ENCODE peak calls at places on chromosomes 16 and 17, in eight cellular contexts. One of them, this sample, is unnamed.

GRCh38 chr16:78815713-78816112 is 716.3 kb downstream of the WWOX start:
- DNase-seq in body of pancreas: peak; percentile 9
- DNase-seq in A673: no peak
- DNase-seq in osteoblast: no peak
- DNase-seq in left ventricle myocardium inferior: no peak
- DNase-seq in thoracic aorta: no peak
- DNase-seq in psoas muscle: no peak
- DNase-seq in PC-3: no peak
- DNase-seq in this sample: no peak

GRCh38 chr17:42686520-42687137 is 4.3 kb downstream of the CNTNAP1 start:
- DNase-seq in body of pancreas: no peak
- DNase-seq in A673: no peak
- DNase-seq in osteoblast: peak; percentile 34
- DNase-seq in left ventricle myocardium inferior: no peak
- DNase-seq in thoracic aorta: no peak
- DNase-seq in psoas muscle: no peak
- DNase-seq in PC-3: no peak
- DNase-seq in this sample: no peak

GRCh38 chr16:30741461-30741914 is 6.7 kb upstream of the PHKG2 start:
- DNase-seq in body of pancreas: peak; percentile 83
- DNase-seq in A673: peak; percentile 25
- DNase-seq in osteoblast: peak; percentile 97
- DNase-seq in left ventricle myocardium inferior: no peak
- DNase-seq in thoracic aorta: no peak
- DNase-seq in psoas muscle: no peak
- DNase-seq in PC-3: peak; percentile 95
- DNase-seq in this sample: peak; percentile 96

GRCh38 chr17:48629411-48629759 is 3.2 kb upstream of the HOXB9 start:
- DNase-seq in body of pancreas: no peak
- DNase-seq in A673: no peak
- DNase-seq in osteoblast: no peak
- DNase-seq in left ventricle myocardium inferior: no peak
- DNase-seq in thoracic aorta: no peak
- DNase-seq in psoas muscle: no peak
- DNase-seq in PC-3: no peak
- DNase-seq in this sample: no peak

GRCh38 chr17:6713130-6713917 is at the start of gene SLC13A5:
- DNase-seq in body of pancreas: peak; percentile 10
- DNase-seq in A673: peak; percentile 25
- DNase-seq in osteoblast: peak; percentile 85
- DNase-seq in left ventricle myocardium inferior: no peak
- DNase-seq in thoracic aorta: no peak
- DNase-seq in psoas muscle: peak; percentile 36
- DNase-seq in PC-3: no peak
- DNase-seq in this sample: no peak

GRCh38 chr17:43015579-43015978 is 6.6 kb downstream of the VAT1 start:
- DNase-seq in body of pancreas: peak; percentile 34
- DNase-seq in A673: no peak
- DNase-seq in osteoblast: peak; percentile 35
- DNase-seq in left ventricle myocardium inferior: peak; percentile 72
- DNase-seq in thoracic aorta: no peak
- DNase-seq in psoas muscle: peak; percentile 73
- DNase-seq in PC-3: no peak
- DNase-seq in this sample: no peak

GRCh38 chr17:77343031-77343866 is 202.5 kb downstream of the SEC14L1 start:
- DNase-seq in body of pancreas: no peak
- DNase-seq in A673: no peak
- DNase-seq in osteoblast: peak; percentile 2
- DNase-seq in left ventricle myocardium inferior: no peak
- DNase-seq in thoracic aorta: no peak
- DNase-seq in psoas muscle: no peak
- DNase-seq in PC-3: no peak
- DNase-seq in this sample: no peak

GRCh38 chr16:1621851-1622250 is 9.7 kb downstream of the CRAMP1 start:
- DNase-seq in body of pancreas: no peak
- DNase-seq in A673: no peak
- DNase-seq in osteoblast: no peak
- DNase-seq in left ventricle myocardium inferior: no peak
- DNase-seq in thoracic aorta: no peak
- DNase-seq in psoas muscle: no peak
- DNase-seq in PC-3: no peak
- DNase-seq in this sample: no peak

GRCh38 chr17:57281887-57282653 is 25.7 kb downstream of the MSI2 start:
- DNase-seq in body of pancreas: no peak
- DNase-seq in A673: peak; percentile 21
- DNase-seq in osteoblast: peak; percentile 26
- DNase-seq in left ventricle myocardium inferior: no peak
- DNase-seq in thoracic aorta: no peak
- DNase-seq in psoas muscle: no peak
- DNase-seq in PC-3: no peak
- DNase-seq in this sample: no peak

GRCh38 chr17:8124350-8125195 is 667 bp upstream of the HES7 start:
- DNase-seq in body of pancreas: no peak
- DNase-seq in A673: peak; percentile 50
- DNase-seq in osteoblast: peak; percentile 65
- DNase-seq in left ventricle myocardium inferior: no peak
- DNase-seq in thoracic aorta: no peak
- DNase-seq in psoas muscle: no peak
- DNase-seq in PC-3: peak; percentile 40
- DNase-seq in this sample: no peak

GRCh38 chr16:67441289-67441753 is 10.4 kb downstream of the HSD11B2 start:
- DNase-seq in body of pancreas: peak; percentile 91
- DNase-seq in A673: no peak
- DNase-seq in osteoblast: no peak
- DNase-seq in left ventricle myocardium inferior: peak; percentile 58
- DNase-seq in thoracic aorta: no peak
- DNase-seq in psoas muscle: peak; percentile 38
- DNase-seq in PC-3: no peak
- DNase-seq in this sample: no peak

GRCh38 chr17:45144199-45145034 is 3.9 kb upstream of the HEXIM1 start:
- DNase-seq in body of pancreas: peak; percentile 40
- DNase-seq in A673: no peak
- DNase-seq in osteoblast: peak; percentile 94
- DNase-seq in left ventricle myocardium inferior: peak; percentile 66
- DNase-seq in thoracic aorta: no peak
- DNase-seq in psoas muscle: peak; percentile 74
- DNase-seq in PC-3: no peak
- DNase-seq in this sample: no peak

GRCh38 chr17:60305141-60305540 is 86.8 kb downstream of the USP32 start:
- DNase-seq in body of pancreas: peak; percentile 28
- DNase-seq in A673: peak; percentile 17
- DNase-seq in osteoblast: no peak
- DNase-seq in left ventricle myocardium inferior: no peak
- DNase-seq in thoracic aorta: no peak
- DNase-seq in psoas muscle: no peak
- DNase-seq in PC-3: no peak
- DNase-seq in this sample: no peak

GRCh38 chr16:396605-397004 is 394 bp upstream of the NME4 start:
- DNase-seq in body of pancreas: no peak
- DNase-seq in A673: peak; percentile 77
- DNase-seq in osteoblast: peak; percentile 98
- DNase-seq in left ventricle myocardium inferior: peak; percentile 56
- DNase-seq in thoracic aorta: no peak
- DNase-seq in psoas muscle: no peak
- DNase-seq in PC-3: peak; percentile 54
- DNase-seq in this sample: no peak

GRCh38 chr17:67050066-67050465 is 5.7 kb downstream of the CACNG1 start:
- DNase-seq in body of pancreas: no peak
- DNase-seq in A673: no peak
- DNase-seq in osteoblast: no peak
- DNase-seq in left ventricle myocardium inferior: no peak
- DNase-seq in thoracic aorta: no peak
- DNase-seq in psoas muscle: no peak
- DNase-seq in PC-3: no peak
- DNase-seq in this sample: no peak

GRCh38 chr17:79812969-79813825 is 16.3 kb upstream of the CBX8 start:
- DNase-seq in body of pancreas: no peak
- DNase-seq in A673: peak; percentile 70
- DNase-seq in osteoblast: peak; percentile 93
- DNase-seq in left ventricle myocardium inferior: no peak
- DNase-seq in thoracic aorta: no peak
- DNase-seq in psoas muscle: no peak
- DNase-seq in PC-3: no peak
- DNase-seq in this sample: no peak

GRCh38 chr17:40938981-40939380 is 1.5 kb upstream of the KRT23 start:
- DNase-seq in body of pancreas: no peak
- DNase-seq in A673: no peak
- DNase-seq in osteoblast: peak; percentile 90
- DNase-seq in left ventricle myocardium inferior: no peak
- DNase-seq in thoracic aorta: no peak
- DNase-seq in psoas muscle: no peak
- DNase-seq in PC-3: no peak
- DNase-seq in this sample: no peak

GRCh38 chr17:79842656-79843474 is 3.6 kb upstream of the CBX4 start:
- DNase-seq in body of pancreas: no peak
- DNase-seq in A673: peak; percentile 70
- DNase-seq in osteoblast: peak; percentile 92
- DNase-seq in left ventricle myocardium inferior: no peak
- DNase-seq in thoracic aorta: no peak
- DNase-seq in psoas muscle: no peak
- DNase-seq in PC-3: peak; percentile 34
- DNase-seq in this sample: no peak

GRCh38 chr17:58643147-58643546 is 48.7 kb downstream of the TEX14 start:
- DNase-seq in body of pancreas: no peak
- DNase-seq in A673: no peak
- DNase-seq in osteoblast: peak; percentile 92
- DNase-seq in left ventricle myocardium inferior: no peak
- DNase-seq in thoracic aorta: no peak
- DNase-seq in psoas muscle: no peak
- DNase-seq in PC-3: peak; percentile 67
- DNase-seq in this sample: no peak

DNA sequence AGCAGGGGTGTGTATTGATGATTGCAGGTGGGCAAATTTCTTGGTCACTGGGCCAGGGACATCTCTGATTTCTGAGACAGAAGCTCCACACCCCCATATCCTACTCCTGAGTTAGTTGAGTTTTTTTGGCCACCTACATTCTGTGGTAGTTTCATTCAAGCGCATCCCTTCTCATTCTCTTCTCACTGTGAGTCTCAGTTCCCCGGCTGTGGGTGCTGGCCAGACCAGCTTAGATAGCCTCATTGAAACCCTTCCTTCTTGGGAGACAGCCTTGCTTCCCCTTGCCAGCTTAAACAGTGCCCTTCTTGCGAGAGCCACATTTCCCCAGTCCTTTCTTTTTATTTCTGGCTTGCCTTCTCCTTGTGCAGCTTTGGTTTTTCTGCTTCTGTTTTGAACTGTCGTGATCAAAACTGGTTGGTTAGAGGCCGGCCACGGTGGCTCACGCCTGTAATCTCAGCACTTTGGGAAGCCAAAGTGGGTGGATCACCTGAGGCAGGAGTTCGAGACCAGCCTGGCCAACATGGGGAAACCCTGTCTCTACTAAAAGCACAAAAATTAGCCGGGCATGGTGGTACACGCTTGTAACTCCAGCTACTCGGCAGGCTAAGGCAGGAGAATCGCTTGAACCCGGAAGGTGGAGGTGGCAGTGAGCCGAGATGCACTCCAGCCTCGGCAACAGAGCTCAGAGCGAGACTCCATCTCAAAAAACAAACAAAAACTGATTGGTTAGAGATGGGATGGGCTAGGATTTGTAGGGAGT is 2.8 kb downstream of the GPT2 start:
- DNase-seq in body of pancreas: no peak
- DNase-seq in A673: no peak
- DNase-seq in osteoblast: no peak
- DNase-seq in left ventricle myocardium inferior: no peak
- DNase-seq in thoracic aorta: no peak
- DNase-seq in psoas muscle: no peak
- DNase-seq in PC-3: no peak
- DNase-seq in this sample: no peak
- H3K4me1 ChIP-seq in body of pancreas: peaks cover 63% of the 10 kb centered on the region
- H3K4me1 ChIP-seq in A673: peaks cover 21% of the 10 kb centered on the region
- H3K4me1 ChIP-seq in osteoblast: peaks cover 7% of the 10 kb centered on the region
- H3K4me1 ChIP-seq in left ventricle myocardium inferior: peaks cover 26% of the 10 kb centered on the region
- H3K4me1 ChIP-seq in thoracic aorta: peaks cover 33% of the 10 kb centered on the region
- H3K4me1 ChIP-seq in psoas muscle: peaks cover 36% of the 10 kb centered on the region
- H3K4me1 ChIP-seq in PC-3: peaks cover 16% of the 10 kb centered on the region
- H3K4me1 ChIP-seq in this sample: peaks cover 17% of the 10 kb centered on the region

DNA sequence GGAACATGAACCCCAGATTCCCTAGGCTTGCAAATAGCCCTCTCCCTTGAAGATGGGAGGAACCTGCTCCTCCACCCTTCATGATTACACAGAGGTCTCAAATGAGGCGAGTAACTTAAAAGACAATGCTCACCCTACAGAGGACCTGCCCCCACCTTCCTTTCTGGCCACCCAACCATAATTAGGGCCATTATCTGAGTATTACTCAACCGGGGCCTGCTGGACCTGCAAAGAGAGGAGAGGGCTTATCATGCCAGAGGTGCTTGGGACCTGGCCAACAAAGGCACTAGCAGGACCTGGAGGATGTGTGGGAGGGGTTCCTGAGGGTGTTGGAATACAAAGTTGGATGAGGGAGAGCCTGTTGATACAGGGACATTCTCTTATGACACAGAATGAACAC is 42.4 kb downstream of the RNF157 start:
- DNase-seq in body of pancreas: no peak
- DNase-seq in A673: no peak
- DNase-seq in osteoblast: no peak
- DNase-seq in left ventricle myocardium inferior: peak; percentile 63
- DNase-seq in thoracic aorta: no peak
- DNase-seq in psoas muscle: no peak
- DNase-seq in PC-3: no peak
- DNase-seq in this sample: no peak
- H3K4me1 ChIP-seq in body of pancreas: peaks cover 13% of the 10 kb centered on the region
- H3K4me1 ChIP-seq in A673: no peaks in the 10 kb centered on the region
- H3K4me1 ChIP-seq in osteoblast: no peaks in the 10 kb centered on the region
- H3K4me1 ChIP-seq in left ventricle myocardium inferior: peaks cover 35% of the 10 kb centered on the region
- H3K4me1 ChIP-seq in thoracic aorta: peaks cover 20% of the 10 kb centered on the region
- H3K4me1 ChIP-seq in psoas muscle: peaks cover 50% of the 10 kb centered on the region
- H3K4me1 ChIP-seq in PC-3: no peaks in the 10 kb centered on the region
- H3K4me1 ChIP-seq in this sample: peaks cover 4% of the 10 kb centered on the region

DNA sequence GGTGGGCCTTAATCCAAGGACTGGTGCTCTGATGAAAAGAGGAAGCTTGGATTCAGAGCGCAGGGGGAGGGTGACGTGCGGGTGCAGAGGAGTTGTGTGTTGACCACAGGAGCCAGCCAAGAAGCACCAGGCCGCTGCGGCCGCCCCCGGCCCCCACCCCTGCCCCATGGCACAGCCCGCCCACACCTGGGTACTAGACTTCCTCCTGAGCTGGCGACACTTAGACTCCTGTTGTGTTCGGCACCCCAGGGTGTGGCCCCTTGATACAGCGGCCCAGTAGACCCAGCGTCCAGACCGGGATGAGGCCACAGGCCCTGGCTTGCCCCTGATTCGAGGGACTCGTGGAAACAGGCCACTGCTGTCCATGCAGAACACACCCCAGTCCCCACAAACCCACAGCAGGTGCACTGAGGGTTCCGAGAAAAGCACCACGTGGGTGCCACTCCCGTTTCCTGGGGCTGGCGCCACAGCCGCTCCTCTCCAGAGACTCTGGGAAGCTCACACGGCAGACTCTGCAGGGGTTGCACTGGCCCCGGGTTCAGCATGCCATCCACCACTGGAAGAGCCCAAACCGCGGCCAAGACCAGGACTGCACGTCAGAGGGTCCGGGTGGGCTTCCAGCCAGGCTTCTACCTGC is 5.7 kb upstream of the SNAI3 start:
- DNase-seq in body of pancreas: peak; percentile 54
- DNase-seq in A673: no peak
- DNase-seq in osteoblast: peak; percentile 84
- DNase-seq in left ventricle myocardium inferior: no peak
- DNase-seq in thoracic aorta: no peak
- DNase-seq in psoas muscle: no peak
- DNase-seq in PC-3: no peak
- DNase-seq in this sample: no peak
- H3K4me1 ChIP-seq in body of pancreas: peaks cover 17% of the 10 kb centered on the region
- H3K4me1 ChIP-seq in A673: no peaks in the 10 kb centered on the region
- H3K4me1 ChIP-seq in osteoblast: peaks cover under 1% of the 10 kb centered on the region
- H3K4me1 ChIP-seq in left ventricle myocardium inferior: peaks cover 14% of the 10 kb centered on the region
- H3K4me1 ChIP-seq in thoracic aorta: no peaks in the 10 kb centered on the region
- H3K4me1 ChIP-seq in psoas muscle: peaks cover 30% of the 10 kb centered on the region
- H3K4me1 ChIP-seq in PC-3: no peaks in the 10 kb centered on the region
- H3K4me1 ChIP-seq in this sample: no peaks in the 10 kb centered on the region

GRCh38 chr17:34366529-34367107 is 3.6 kb upstream of the CCL1 start:
- DNase-seq in body of pancreas: no peak
- DNase-seq in A673: no peak
- DNase-seq in osteoblast: no peak
- DNase-seq in left ventricle myocardium inferior: no peak
- DNase-seq in thoracic aorta: no peak
- DNase-seq in psoas muscle: no peak
- DNase-seq in PC-3: no peak
- DNase-seq in this sample: no peak
- H3K4me1 ChIP-seq in body of pancreas: no peaks in the 10 kb centered on the region
- H3K4me1 ChIP-seq in A673: no peaks in the 10 kb centered on the region
- H3K4me1 ChIP-seq in osteoblast: no peaks in the 10 kb centered on the region
- H3K4me1 ChIP-seq in left ventricle myocardium inferior: no peaks in the 10 kb centered on the region
- H3K4me1 ChIP-seq in thoracic aorta: no peaks in the 10 kb centered on the region
- H3K4me1 ChIP-seq in psoas muscle: no peaks in the 10 kb centered on the region
- H3K4me1 ChIP-seq in PC-3: no peaks in the 10 kb centered on the region
- H3K4me1 ChIP-seq in this sample: no peaks in the 10 kb centered on the region